ENCODE peak calls at places on chromosomes 2 and 18, in six cellular contexts. T is iris pigment epithelial cell, D is RPMI7951, Q is NCI-H2029 treated with DMSO at 0.1 percent for 48 hours, R is psoas muscle, N is suprapubic skin. Y is an unnamed sample.

GRCh38 chr18:76565238-76566173 is 70.5 kb upstream of the ZNF516 start:
- DNase-seq in Q (no peak), N (peak), T (peak), D (peak), R (peak), Y (no peak)

GRCh38 chr2:176745543-176746331 is 466.9 kb upstream of the HNRNPA3 start:
- DNase-seq in Q (no peak), N (no peak), T (no peak), D (no peak), R (no peak), Y (no peak)

GRCh38 chr2:85413592-85414421 is 3.6 kb upstream of the CAPG start:
- DNase-seq in T (peak), Q (no peak), N (peak), D (no peak), R (no peak), Y (peak)

GRCh38 chr18:9348079-9348671 is 13.6 kb downstream of the TWSG1 start:
- DNase-seq in D (peak), N (no peak), T (peak), R (no peak), Q (no peak), Y (no peak)

GRCh38 chr2:1995987-1996386 is 251.7 kb upstream of the PXDN start:
- DNase-seq in Q (peak), R (no peak), D (peak), T (peak), N (no peak), Y (peak)

GRCh38 chr2:151947524-151948165 is 119.4 kb upstream of the ARL5A start:
- DNase-seq in D (no peak), R (peak), T (peak), Q (no peak), N (no peak), Y (no peak)

GRCh38 chr2:1140389-1141003 is 189.8 kb downstream of the SNTG2 start:
- DNase-seq in T (no peak), R (no peak), Q (no peak), N (no peak), D (peak), Y (peak)

GRCh38 chr2:96831679-96832078 is 12.1 kb downstream of the ANKRD23 start:
- DNase-seq in Q (no peak), R (no peak), T (no peak), N (no peak), D (no peak), Y (no peak)

GRCh38 chr2:235002198-235003095 is 50.6 kb downstream of the SH3BP4 start:
- DNase-seq in N (no peak), Q (no peak), D (no peak), R (no peak), T (peak), Y (no peak)

GRCh38 chr2:167686691-167687090 is 560.7 kb downstream of the STK39 start:
- DNase-seq in Q (no peak), T (no peak), D (no peak), R (no peak), N (no peak), Y (no peak)

GRCh38 chr2:227717687-227718567 is at the start of gene SLC19A3:
- DNase-seq in Q (peak), R (peak), D (peak), N (peak), T (peak), Y (peak)

GRCh38 chr2:176675557-176676256 is 406.5 kb downstream of the MTX2 start:
- DNase-seq in N (no peak), T (no peak), R (no peak), D (no peak), Q (no peak), Y (no peak)

GRCh38 chr2:159946326-159946992 is 116.0 kb downstream of the PLA2R1 start:
- DNase-seq in D (no peak), Q (no peak), R (no peak), N (no peak), T (peak), Y (no peak)

GRCh38 chr2:214127178-214127970 is 283.5 kb upstream of the VWC2L start:
- DNase-seq in R (peak), N (peak), T (peak), Q (no peak), D (peak), Y (no peak)

GRCh38 chr2:182597570-182597969 is 118.5 kb upstream of the DNAJC10 start:
- DNase-seq in N (no peak), Q (no peak), D (no peak), R (no peak), T (no peak), Y (no peak)

GRCh38 chr2:175414872-175415487 is 233.5 kb upstream of the ATP5MC3 start:
- DNase-seq in N (peak), R (peak), D (peak), Q (peak), T (peak), Y (peak)